ENCODE peak calls at places on chromosome 13, in seven cellular contexts. B is ovary; L is CD4-positive, alpha-beta T cell; D is effector memory CD4-positive, alpha-beta T cell; K is A549; F is tibial nerve; Y is thoracic aorta. V is an unnamed sample.

GRCh38 chr13:99626461-99627082 is 125.3 kb downstream of the TM9SF2 start:
- DNase-seq in D (no peak), F (peak; percentile 12), L (no peak), K (no peak), Y (no peak), B (no peak), V (no peak)

GRCh38 chr13:81738364-81738763 is 1397.4 kb upstream of the SPRY2 start:
- DNase-seq in Y (no peak), B (no peak), D (no peak), F (no peak), K (peak; percentile 38), L (no peak), V (no peak)

GRCh38 chr13:113729329-113730019 is 29.6 kb upstream of the TMEM255B start:
- DNase-seq in L (no peak), Y (no peak), F (no peak), B (no peak), D (no peak), K (peak; percentile 31), V (no peak)

GRCh38 chr13:44088911-44089851 is 209.5 kb downstream of the LACC1 start:
- DNase-seq in L (no peak), Y (no peak), D (no peak), F (no peak), B (no peak), K (no peak), V (no peak)

GRCh38 chr13:23554000-23554399 is 16.2 kb upstream of the TNFRSF19 start:
- DNase-seq in L (no peak), D (no peak), Y (no peak), F (no peak), K (no peak), B (no peak), V (no peak)

GRCh38 chr13:23570931-23571330 is 719 bp downstream of the TNFRSF19 start:
- DNase-seq in B (no peak), D (no peak), F (no peak), K (no peak), L (no peak), Y (no peak), V (no peak)

GRCh38 chr13:98796798-98797197 is 44.3 kb upstream of the SLC15A1 start:
- DNase-seq in L (no peak), Y (no peak), D (no peak), K (no peak), B (no peak), F (no peak), V (no peak)

GRCh38 chr13:65913173-65913572 is 1317.0 kb downstream of the PCDH9 start:
- DNase-seq in B (no peak), K (no peak), Y (no peak), F (no peak), L (no peak), D (no peak), V (peak; percentile 24)

GRCh38 chr13:43879323-43880181 is at the start of the genes CCDC122 and LACC1:
- DNase-seq in K (peak; percentile 75), Y (peak; percentile 58), B (peak; percentile 77), F (peak; percentile 60), D (peak; percentile 71), L (peak; percentile 57), V (peak; percentile 54)

GRCh38 chr13:113630296-113630695 is 27.7 kb downstream of the ATP4B start:
- DNase-seq in D (no peak), F (no peak), K (no peak), L (no peak), B (peak; percentile 7), Y (no peak), V (no peak)

GRCh38 chr13:47679391-47679790 is 321.7 kb downstream of the SUCLA2 start:
- DNase-seq in B (no peak), D (no peak), K (no peak), Y (no peak), F (no peak), L (no peak), V (no peak)

GRCh38 chr13:43132228-43132627 is 108.8 kb downstream of the DNAJC15 start:
- DNase-seq in B (no peak), K (peak; percentile 22), D (no peak), F (no peak), Y (no peak), L (no peak), V (no peak)

GRCh38 chr13:40787062-40787461 is 2.3 kb upstream of the SLC25A15 start:
- DNase-seq in D (no peak), L (no peak), K (no peak), B (no peak), F (no peak), Y (no peak), V (peak; percentile 79)

GRCh38 chr13:37495046-37495445 is 103.5 kb downstream of the POSTN start:
- DNase-seq in K (no peak), L (no peak), D (no peak), F (no peak), Y (no peak), B (no peak), V (no peak)

GRCh38 chr13:113761136-113761535 is 2.1 kb downstream of the TMEM255B start:
- DNase-seq in L (no peak), K (no peak), B (no peak), Y (no peak), F (no peak), D (no peak), V (no peak)

GRCh38 chr13:67410645-67411044 is 180.5 kb upstream of the PCDH9 start:
- DNase-seq in L (no peak), F (no peak), B (no peak), Y (no peak), D (no peak), K (no peak), V (no peak)

GRCh38 chr13:42885325-42885724 is 103.9 kb downstream of the FAM216B start:
- DNase-seq in B (no peak), F (no peak), D (no peak), K (no peak), L (no peak), Y (no peak), V (no peak)

GRCh38 chr13:97188207-97188606 is 33.9 kb upstream of the MBNL2 start:
- DNase-seq in Y (no peak), D (no peak), B (no peak), K (no peak), F (no peak), L (no peak), V (no peak)

GRCh38 chr13:65472336-65472735 is 1757.8 kb downstream of the PCDH9 start:
- DNase-seq in F (no peak), Y (no peak), L (no peak), B (no peak), D (no peak), K (no peak), V (no peak)

GRCh38 chr13:42424182-42424581 is 149.8 kb upstream of the TNFSF11 start:
- DNase-seq in D (no peak), L (no peak), K (no peak), Y (no peak), B (no peak), F (no peak), V (no peak)

GRCh38 chr13:71249031-71249430 is 618.0 kb downstream of the DACH1 start:
- DNase-seq in D (no peak), L (no peak), B (no peak), K (no peak), Y (no peak), F (no peak), V (no peak)

DNA sequence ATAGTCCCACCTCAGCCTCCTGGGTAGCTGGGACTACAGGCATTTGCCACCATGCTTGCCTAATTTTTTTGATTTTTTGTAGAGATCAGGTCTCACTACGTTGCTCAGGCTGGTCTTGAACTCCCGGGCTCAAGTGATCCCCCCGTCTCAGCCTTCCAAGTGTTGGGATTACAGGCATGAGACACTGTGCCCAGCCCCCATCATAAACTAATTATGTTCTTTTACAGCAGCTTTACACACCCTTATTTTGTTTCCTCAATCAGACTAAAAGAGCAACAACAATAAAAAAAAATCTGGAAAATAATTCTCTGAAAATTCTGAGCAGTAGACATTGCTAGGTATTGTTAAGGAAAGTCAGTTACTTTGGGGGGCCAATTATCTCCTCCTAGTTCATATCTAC is 35.7 kb downstream of the STARD13 start:
- DNase-seq in F (no peak), B (no peak), Y (no peak), D (no peak), K (no peak), L (no peak), V (no peak)
- H3K27ac ChIP-seq in F (peak overlapping the region; percentile 97), B (no peak overlapping the region), Y (no peak overlapping the region), D (no peak overlapping the region), K (no peak overlapping the region), L (no peak overlapping the region), V (peak overlapping the region; percentile 53)

GRCh38 chr13:46401432-46401831 is 14.4 kb upstream of the RUBCNL start:
- DNase-seq in Y (no peak), K (no peak), F (no peak), B (no peak), D (no peak), L (no peak), V (no peak)

GRCh38 chr13:46402178-46402577 is 15.1 kb upstream of the RUBCNL start:
- DNase-seq in L (no peak), Y (no peak), D (no peak), K (no peak), B (no peak), F (no peak), V (no peak)

GRCh38 chr13:46392967-46393366 is 5.9 kb upstream of the RUBCNL start:
- DNase-seq in Y (no peak), B (no peak), L (no peak), D (no peak), F (no peak), K (no peak), V (no peak)

DNA sequence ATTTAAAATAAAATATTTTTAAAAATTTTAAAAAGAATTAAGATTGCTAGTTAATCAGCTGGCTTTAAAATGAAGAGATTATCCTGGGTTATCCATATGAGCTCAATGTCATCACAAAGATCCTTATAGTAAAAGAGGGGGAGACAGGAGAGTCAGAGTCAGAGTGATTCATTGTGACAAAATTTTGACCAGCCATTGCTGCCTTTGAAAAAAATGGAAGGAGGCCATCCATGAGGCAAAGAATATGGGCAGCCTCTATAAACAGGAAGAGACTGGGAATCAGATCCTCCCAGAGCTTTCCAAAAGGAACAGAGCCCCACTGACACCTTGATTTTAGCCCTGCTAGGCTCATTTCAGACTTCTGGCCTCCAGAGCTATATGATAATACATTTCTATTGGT is 9.3 kb upstream of the RUBCNL start:
- DNase-seq in D (no peak), Y (no peak), F (no peak), K (no peak), L (no peak), B (no peak), V (no peak)
- H3K27ac ChIP-seq in D (no peak overlapping the region), Y (no peak overlapping the region), F (no peak overlapping the region), K (no peak overlapping the region), L (no peak overlapping the region), B (no peak overlapping the region), V (no peak overlapping the region)

DNA sequence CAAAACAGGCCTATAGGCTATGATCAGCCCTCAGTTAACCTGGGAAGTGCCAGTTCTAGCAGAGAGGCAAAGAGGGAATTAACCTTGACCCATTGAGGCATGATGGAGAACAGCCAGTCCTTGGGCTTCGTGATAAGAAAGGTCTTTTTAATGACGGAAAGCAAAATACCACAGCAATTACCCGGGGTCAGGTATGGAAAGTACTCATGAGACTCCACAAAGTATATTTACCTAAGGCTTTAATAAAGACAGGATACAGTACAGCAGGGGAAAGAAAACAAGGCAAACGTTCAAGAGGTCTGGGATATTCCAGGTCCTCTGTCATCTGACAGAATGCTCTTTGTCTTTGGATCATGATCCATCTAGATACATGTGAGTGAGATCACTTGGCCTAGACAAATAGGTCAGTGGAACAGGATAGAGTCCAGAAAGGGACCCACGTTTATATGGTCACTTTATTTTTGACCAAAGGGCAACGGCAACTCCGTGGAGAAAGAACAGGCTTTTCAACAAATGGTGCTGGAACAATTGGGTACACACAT is 52.2 kb downstream of the WDFY2 start:
- DNase-seq in Y (no peak), D (no peak), L (no peak), F (no peak), B (no peak), K (peak; percentile 17), V (no peak)
- H3K27ac ChIP-seq in Y (no peak overlapping the region), D (no peak overlapping the region), L (no peak overlapping the region), F (peak overlapping the region; percentile 26), B (no peak overlapping the region), K (peak overlapping the region; percentile 74), V (no peak overlapping the region)

GRCh38 chr13:75375329-75375728 is 106.6 kb downstream of the TBC1D4 start:
- DNase-seq in F (no peak), L (no peak), K (no peak), D (no peak), B (no peak), Y (no peak), V (no peak)
- H3K27ac ChIP-seq in F (no peak overlapping the region), L (no peak overlapping the region), K (no peak overlapping the region), D (no peak overlapping the region), B (no peak overlapping the region), Y (no peak overlapping the region), V (no peak overlapping the region)